ENCODE peak calls at places on chromosomes 7 and 10, in ten cellular contexts. M is Panc1; O is activated T-helper 1 cell treated with Interleukin-2 at 50 U/mL for 16 hours; Q is NAMALWA; V is heart right ventricle; I is GM18507; H is AG08395; R is Daoy; K is posterior cingulate gyrus; W is activated CD4-positive, alpha-beta T cell treated with anti-CD3 and anti-CD28 coated beads for 24 hours. L is an unnamed sample.

GRCh38 chr7:66921396-66921917 is 432 bp downstream of the TMEM248 start:
- DNase-seq in V (no peak), I (no peak), W (no peak), K (no peak), R (peak), O (peak), Q (no peak), M (no peak), H (peak), L (peak)

GRCh38 chr10:72079356-72079755 is 9.0 kb downstream of the SPOCK2 start:
- DNase-seq in O (peak), W (no peak), I (no peak), K (peak), V (no peak), H (no peak), R (no peak), M (no peak), Q (peak), L (no peak)

GRCh38 chr10:92822964-92823363 is 25.4 kb upstream of the EXOC6 start:
- DNase-seq in K (no peak), W (no peak), V (no peak), H (no peak), R (no peak), I (no peak), O (no peak), Q (peak), M (no peak), L (peak)

GRCh38 chr10:121005948-121006587 is 154.9 kb downstream of the WDR11 start:
- DNase-seq in M (no peak), K (no peak), V (no peak), I (no peak), W (no peak), Q (no peak), R (no peak), O (no peak), H (no peak), L (no peak)

GRCh38 chr7:35701287-35701686 is 6.4 kb upstream of the HERPUD2 start:
- DNase-seq in R (no peak), Q (no peak), O (no peak), I (no peak), K (no peak), W (no peak), V (no peak), H (no peak), M (no peak), L (no peak)

GRCh38 chr7:28647076-28647421 is 234.7 kb downstream of the CREB5 start:
- DNase-seq in I (no peak), Q (no peak), R (no peak), O (no peak), K (peak), H (no peak), W (no peak), V (no peak), M (no peak), L (no peak)

GRCh38 chr7:42993038-42993437 is 60.9 kb downstream of the MRPL32 start:
- DNase-seq in H (no peak), I (no peak), Q (no peak), R (no peak), M (no peak), K (no peak), W (no peak), O (no peak), V (no peak), L (no peak)

GRCh38 chr7:131959106-131959812 is 402.8 kb upstream of the PODXL start:
- DNase-seq in R (no peak), W (no peak), H (no peak), V (no peak), Q (no peak), O (no peak), K (no peak), M (no peak), I (no peak), L (no peak)

GRCh38 chr10:81071087-81071796 is 533.5 kb downstream of the SH2D4B start:
- DNase-seq in Q (no peak), R (no peak), V (no peak), K (no peak), I (no peak), W (no peak), H (no peak), M (no peak), O (no peak), L (no peak)

GRCh38 chr10:80598084-80598798 is 60.5 kb downstream of the SH2D4B start:
- DNase-seq in W (no peak), R (no peak), Q (peak), V (no peak), O (no peak), H (no peak), I (no peak), M (no peak), K (no peak), L (no peak)

GRCh38 chr7:21361413-21362130 is 66.3 kb upstream of the SP4 start:
- DNase-seq in O (no peak), Q (no peak), I (no peak), K (no peak), R (no peak), V (no peak), M (no peak), W (no peak), H (no peak), L (no peak)

GRCh38 chr7:94129443-94130140 is 125.4 kb upstream of the BET1 start:
- DNase-seq in V (no peak), R (peak), O (no peak), I (no peak), Q (no peak), W (no peak), K (no peak), M (peak), H (peak), L (peak)

GRCh38 chr10:75431180-75432111 is at the start of gene LRMDA:
- DNase-seq in Q (no peak), O (no peak), H (peak), W (no peak), K (no peak), I (no peak), M (no peak), R (peak), V (peak), L (peak)

GRCh38 chr10:600876-601275 is 88.6 kb downstream of the DIP2C start:
- DNase-seq in O (no peak), W (no peak), H (no peak), M (no peak), V (no peak), I (no peak), K (no peak), Q (no peak), R (no peak), L (no peak)

GRCh38 chr7:64706625-64707292 is 40.8 kb downstream of the ZNF107 start:
- DNase-seq in K (no peak), H (no peak), I (no peak), Q (no peak), M (no peak), R (no peak), W (no peak), V (no peak), O (no peak), L (no peak)

GRCh38 chr10:128884496-128884895 is 582.5 kb upstream of the MGMT start:
- DNase-seq in Q (no peak), R (no peak), W (no peak), V (no peak), M (no peak), H (no peak), I (no peak), K (no peak), O (no peak), L (no peak)

GRCh38 chr7:94355389-94355788 is 39.3 kb upstream of the COL1A2 start:
- DNase-seq in W (no peak), I (no peak), V (no peak), Q (no peak), O (no peak), M (no peak), K (no peak), H (peak), R (no peak), L (peak)

GRCh38 chr7:105336009-105336408 is 52.7 kb downstream of the SRPK2 start:
- DNase-seq in W (no peak), I (no peak), R (no peak), O (no peak), M (no peak), Q (peak), K (no peak), V (no peak), H (no peak), L (peak)

GRCh38 chr7:87220026-87220733 is 648 bp upstream of the TMEM243 start:
- DNase-seq in K (peak), M (no peak), O (peak), H (peak), V (peak), R (peak), I (peak), Q (peak), W (peak), L (peak)

GRCh38 chr7:2719007-2719406 is 31.0 kb downstream of the AMZ1 start:
- DNase-seq in H (peak), K (no peak), V (no peak), O (peak), R (peak), W (peak), Q (peak), M (no peak), I (no peak), L (no peak)

GRCh38 chr7:50729962-50730361 is 52.7 kb downstream of the GRB10 start:
- DNase-seq in O (no peak), Q (no peak), W (no peak), V (no peak), I (no peak), H (peak), R (no peak), K (no peak), M (no peak), L (no peak)

GRCh38 chr7:44568771-44569560 is 4.7 kb downstream of the DDX56 start:
- DNase-seq in W (no peak), M (no peak), Q (no peak), V (no peak), K (no peak), R (no peak), I (no peak), O (no peak), H (no peak), L (no peak)

GRCh38 chr7:2956526-2957368 is 86.9 kb downstream of the CARD11 start:
- DNase-seq in W (peak), I (no peak), O (no peak), V (no peak), Q (no peak), H (peak), R (peak), K (no peak), M (no peak), L (peak)

GRCh38 chr7:28643369-28644340 is 231.3 kb downstream of the CREB5 start:
- DNase-seq in V (no peak), O (no peak), Q (no peak), W (no peak), I (no peak), M (no peak), R (no peak), K (no peak), H (no peak), L (no peak)

GRCh38 chr7:37281368-37282092 is 167.1 kb downstream of the ELMO1 start:
- DNase-seq in R (no peak), V (no peak), H (no peak), Q (no peak), O (no peak), W (no peak), K (peak), I (no peak), M (no peak), L (no peak)

GRCh38 chr7:27203378-27203953 is 3.6 kb upstream of the HOXA13 start:
- DNase-seq in Q (no peak), V (no peak), K (no peak), M (no peak), O (no peak), I (no peak), H (no peak), W (no peak), R (no peak), L (no peak)

L was measured in choroid plexus epithelial cell.